ENCODE peak calls at places on chromosomes 6 and 20, in seven cellular contexts. One of them, this sample, is unnamed.

GRCh38 chr6:110039996-110040383 is 61.9 kb downstream of the GPR6 start:
- DNase-seq in hepatic stellate cell: peak; percentile 30
- DNase-seq in stimulated activated CD4-positive, alpha-beta T cell treated with anti-CD3 and anti-CD28 coated beads, Interleukin-2, amount 100 ng/mL, for 24 hours: peak; percentile 49
- DNase-seq in lung microvascular endothelial cell: peak; percentile 55
- DNase-seq in anterior cingulate cortex: no peak
- DNase-seq in fibroblast of the aortic adventitia: peak; percentile 36
- DNase-seq in activated T-cell treated with anti-CD3 and anti-CD28 coated beads for 48 hours: peak; percentile 22
- DNase-seq in this sample: peak; percentile 46

GRCh38 chr6:137927777-137928218 is 60.7 kb downstream of the TNFAIP3 start:
- DNase-seq in hepatic stellate cell: no peak
- DNase-seq in stimulated activated CD4-positive, alpha-beta T cell treated with anti-CD3 and anti-CD28 coated beads, Interleukin-2, amount 100 ng/mL, for 24 hours: peak; percentile 77
- DNase-seq in lung microvascular endothelial cell: peak; percentile 90
- DNase-seq in anterior cingulate cortex: no peak
- DNase-seq in fibroblast of the aortic adventitia: no peak
- DNase-seq in activated T-cell treated with anti-CD3 and anti-CD28 coated beads for 48 hours: peak; percentile 68
- DNase-seq in this sample: no peak

GRCh38 chr20:63118786-63119450 is 97.0 kb downstream of the YTHDF1 start:
- DNase-seq in hepatic stellate cell: no peak
- DNase-seq in stimulated activated CD4-positive, alpha-beta T cell treated with anti-CD3 and anti-CD28 coated beads, Interleukin-2, amount 100 ng/mL, for 24 hours: no peak
- DNase-seq in lung microvascular endothelial cell: no peak
- DNase-seq in anterior cingulate cortex: no peak
- DNase-seq in fibroblast of the aortic adventitia: no peak
- DNase-seq in activated T-cell treated with anti-CD3 and anti-CD28 coated beads for 48 hours: no peak
- DNase-seq in this sample: no peak

GRCh38 chr6:52909131-52909530 is 367 bp downstream of the GSTA3 start:
- DNase-seq in hepatic stellate cell: no peak
- DNase-seq in stimulated activated CD4-positive, alpha-beta T cell treated with anti-CD3 and anti-CD28 coated beads, Interleukin-2, amount 100 ng/mL, for 24 hours: no peak
- DNase-seq in lung microvascular endothelial cell: no peak
- DNase-seq in anterior cingulate cortex: no peak
- DNase-seq in fibroblast of the aortic adventitia: no peak
- DNase-seq in activated T-cell treated with anti-CD3 and anti-CD28 coated beads for 48 hours: no peak
- DNase-seq in this sample: no peak

GRCh38 chr6:134909701-134910595 is 40.0 kb downstream of the ALDH8A1 start:
- DNase-seq in hepatic stellate cell: no peak
- DNase-seq in stimulated activated CD4-positive, alpha-beta T cell treated with anti-CD3 and anti-CD28 coated beads, Interleukin-2, amount 100 ng/mL, for 24 hours: no peak
- DNase-seq in lung microvascular endothelial cell: no peak
- DNase-seq in anterior cingulate cortex: no peak
- DNase-seq in fibroblast of the aortic adventitia: peak; percentile 54
- DNase-seq in activated T-cell treated with anti-CD3 and anti-CD28 coated beads for 48 hours: no peak
- DNase-seq in this sample: no peak

GRCh38 chr6:99821164-99821563 is 172.9 kb downstream of the MCHR2 start:
- DNase-seq in hepatic stellate cell: no peak
- DNase-seq in stimulated activated CD4-positive, alpha-beta T cell treated with anti-CD3 and anti-CD28 coated beads, Interleukin-2, amount 100 ng/mL, for 24 hours: no peak
- DNase-seq in lung microvascular endothelial cell: peak; percentile 89
- DNase-seq in anterior cingulate cortex: no peak
- DNase-seq in fibroblast of the aortic adventitia: no peak
- DNase-seq in activated T-cell treated with anti-CD3 and anti-CD28 coated beads for 48 hours: no peak
- DNase-seq in this sample: no peak

GRCh38 chr6:43950731-43951062 is 176.6 kb downstream of the MRPL14 start:
- DNase-seq in hepatic stellate cell: no peak
- DNase-seq in stimulated activated CD4-positive, alpha-beta T cell treated with anti-CD3 and anti-CD28 coated beads, Interleukin-2, amount 100 ng/mL, for 24 hours: no peak
- DNase-seq in lung microvascular endothelial cell: no peak
- DNase-seq in anterior cingulate cortex: no peak
- DNase-seq in fibroblast of the aortic adventitia: no peak
- DNase-seq in activated T-cell treated with anti-CD3 and anti-CD28 coated beads for 48 hours: no peak
- DNase-seq in this sample: no peak

GRCh38 chr20:3471397-3472021 is 691 bp downstream of the ATRN start:
- DNase-seq in hepatic stellate cell: peak; percentile 21
- DNase-seq in stimulated activated CD4-positive, alpha-beta T cell treated with anti-CD3 and anti-CD28 coated beads, Interleukin-2, amount 100 ng/mL, for 24 hours: peak; percentile 24
- DNase-seq in lung microvascular endothelial cell: peak; percentile 6
- DNase-seq in anterior cingulate cortex: no peak
- DNase-seq in fibroblast of the aortic adventitia: no peak
- DNase-seq in activated T-cell treated with anti-CD3 and anti-CD28 coated beads for 48 hours: no peak
- DNase-seq in this sample: no peak

GRCh38 chr20:31560900-31561598 is 44.0 kb upstream of the ID1 start:
- DNase-seq in hepatic stellate cell: peak; percentile 87
- DNase-seq in stimulated activated CD4-positive, alpha-beta T cell treated with anti-CD3 and anti-CD28 coated beads, Interleukin-2, amount 100 ng/mL, for 24 hours: no peak
- DNase-seq in lung microvascular endothelial cell: peak; percentile 91
- DNase-seq in anterior cingulate cortex: no peak
- DNase-seq in fibroblast of the aortic adventitia: peak; percentile 97
- DNase-seq in activated T-cell treated with anti-CD3 and anti-CD28 coated beads for 48 hours: no peak
- DNase-seq in this sample: no peak

GRCh38 chr6:15522026-15522425 is 140.8 kb downstream of the DTNBP1 start:
- DNase-seq in hepatic stellate cell: no peak
- DNase-seq in stimulated activated CD4-positive, alpha-beta T cell treated with anti-CD3 and anti-CD28 coated beads, Interleukin-2, amount 100 ng/mL, for 24 hours: no peak
- DNase-seq in lung microvascular endothelial cell: no peak
- DNase-seq in anterior cingulate cortex: no peak
- DNase-seq in fibroblast of the aortic adventitia: no peak
- DNase-seq in activated T-cell treated with anti-CD3 and anti-CD28 coated beads for 48 hours: no peak
- DNase-seq in this sample: no peak

GRCh38 chr6:32169211-32169610 is 4.8 kb downstream of the EGFL8 start:
- DNase-seq in hepatic stellate cell: no peak
- DNase-seq in stimulated activated CD4-positive, alpha-beta T cell treated with anti-CD3 and anti-CD28 coated beads, Interleukin-2, amount 100 ng/mL, for 24 hours: no peak
- DNase-seq in lung microvascular endothelial cell: no peak
- DNase-seq in anterior cingulate cortex: no peak
- DNase-seq in fibroblast of the aortic adventitia: no peak
- DNase-seq in activated T-cell treated with anti-CD3 and anti-CD28 coated beads for 48 hours: no peak
- DNase-seq in this sample: no peak

GRCh38 chr6:38131527-38131965 is 312.0 kb downstream of the ZFAND3 start:
- DNase-seq in hepatic stellate cell: peak; percentile 86
- DNase-seq in stimulated activated CD4-positive, alpha-beta T cell treated with anti-CD3 and anti-CD28 coated beads, Interleukin-2, amount 100 ng/mL, for 24 hours: no peak
- DNase-seq in lung microvascular endothelial cell: no peak
- DNase-seq in anterior cingulate cortex: no peak
- DNase-seq in fibroblast of the aortic adventitia: peak; percentile 98
- DNase-seq in activated T-cell treated with anti-CD3 and anti-CD28 coated beads for 48 hours: peak; percentile 7
- DNase-seq in this sample: no peak

GRCh38 chr6:79167931-79168694 is 66.4 kb downstream of the HMGN3 start:
- DNase-seq in hepatic stellate cell: no peak
- DNase-seq in stimulated activated CD4-positive, alpha-beta T cell treated with anti-CD3 and anti-CD28 coated beads, Interleukin-2, amount 100 ng/mL, for 24 hours: no peak
- DNase-seq in lung microvascular endothelial cell: peak; percentile 23
- DNase-seq in anterior cingulate cortex: no peak
- DNase-seq in fibroblast of the aortic adventitia: peak; percentile 22
- DNase-seq in activated T-cell treated with anti-CD3 and anti-CD28 coated beads for 48 hours: no peak
- DNase-seq in this sample: no peak

GRCh38 chr6:135195045-135195444 is 13.9 kb downstream of the MYB start:
- DNase-seq in hepatic stellate cell: no peak
- DNase-seq in stimulated activated CD4-positive, alpha-beta T cell treated with anti-CD3 and anti-CD28 coated beads, Interleukin-2, amount 100 ng/mL, for 24 hours: no peak
- DNase-seq in lung microvascular endothelial cell: no peak
- DNase-seq in anterior cingulate cortex: no peak
- DNase-seq in fibroblast of the aortic adventitia: no peak
- DNase-seq in activated T-cell treated with anti-CD3 and anti-CD28 coated beads for 48 hours: no peak
- DNase-seq in this sample: no peak

GRCh38 chr20:62122659-62123449 is 579 bp downstream of the LSM14B start:
- DNase-seq in hepatic stellate cell: peak; percentile 50
- DNase-seq in stimulated activated CD4-positive, alpha-beta T cell treated with anti-CD3 and anti-CD28 coated beads, Interleukin-2, amount 100 ng/mL, for 24 hours: peak; percentile 36
- DNase-seq in lung microvascular endothelial cell: peak; percentile 36
- DNase-seq in anterior cingulate cortex: no peak
- DNase-seq in fibroblast of the aortic adventitia: peak; percentile 28
- DNase-seq in activated T-cell treated with anti-CD3 and anti-CD28 coated beads for 48 hours: peak; percentile 41
- DNase-seq in this sample: no peak

GRCh38 chr6:29941006-29941405 is 1.3 kb upstream of the HLA-A start:
- DNase-seq in hepatic stellate cell: no peak
- DNase-seq in stimulated activated CD4-positive, alpha-beta T cell treated with anti-CD3 and anti-CD28 coated beads, Interleukin-2, amount 100 ng/mL, for 24 hours: no peak
- DNase-seq in lung microvascular endothelial cell: no peak
- DNase-seq in anterior cingulate cortex: no peak
- DNase-seq in fibroblast of the aortic adventitia: no peak
- DNase-seq in activated T-cell treated with anti-CD3 and anti-CD28 coated beads for 48 hours: no peak
- DNase-seq in this sample: no peak

GRCh38 chr6:54621285-54621684 is 225.3 kb upstream of the FAM83B start:
- DNase-seq in hepatic stellate cell: no peak
- DNase-seq in stimulated activated CD4-positive, alpha-beta T cell treated with anti-CD3 and anti-CD28 coated beads, Interleukin-2, amount 100 ng/mL, for 24 hours: no peak
- DNase-seq in lung microvascular endothelial cell: peak; percentile 24
- DNase-seq in anterior cingulate cortex: no peak
- DNase-seq in fibroblast of the aortic adventitia: peak; percentile 26
- DNase-seq in activated T-cell treated with anti-CD3 and anti-CD28 coated beads for 48 hours: no peak
- DNase-seq in this sample: peak; percentile 4

GRCh38 chr20:59403261-59403961 is 103.0 kb downstream of the EDN3 start:
- DNase-seq in hepatic stellate cell: peak; percentile 53
- DNase-seq in stimulated activated CD4-positive, alpha-beta T cell treated with anti-CD3 and anti-CD28 coated beads, Interleukin-2, amount 100 ng/mL, for 24 hours: peak; percentile 84
- DNase-seq in lung microvascular endothelial cell: peak; percentile 51
- DNase-seq in anterior cingulate cortex: peak; percentile 52
- DNase-seq in fibroblast of the aortic adventitia: no peak
- DNase-seq in activated T-cell treated with anti-CD3 and anti-CD28 coated beads for 48 hours: peak; percentile 74
- DNase-seq in this sample: no peak

GRCh38 chr6:136921936-136922679 is at the start of gene SLC35D3:
- DNase-seq in hepatic stellate cell: peak; percentile 49
- DNase-seq in stimulated activated CD4-positive, alpha-beta T cell treated with anti-CD3 and anti-CD28 coated beads, Interleukin-2, amount 100 ng/mL, for 24 hours: no peak
- DNase-seq in lung microvascular endothelial cell: peak; percentile 27
- DNase-seq in anterior cingulate cortex: no peak
- DNase-seq in fibroblast of the aortic adventitia: no peak
- DNase-seq in activated T-cell treated with anti-CD3 and anti-CD28 coated beads for 48 hours: no peak
- DNase-seq in this sample: peak; percentile 57

GRCh38 chr6:14596410-14596809 is 478.8 kb downstream of the CD83 start:
- DNase-seq in hepatic stellate cell: no peak
- DNase-seq in stimulated activated CD4-positive, alpha-beta T cell treated with anti-CD3 and anti-CD28 coated beads, Interleukin-2, amount 100 ng/mL, for 24 hours: no peak
- DNase-seq in lung microvascular endothelial cell: no peak
- DNase-seq in anterior cingulate cortex: no peak
- DNase-seq in fibroblast of the aortic adventitia: peak; percentile 19
- DNase-seq in activated T-cell treated with anti-CD3 and anti-CD28 coated beads for 48 hours: no peak
- DNase-seq in this sample: no peak

GRCh38 chr6:92352130-92352529 is 1067.2 kb downstream of the EPHA7 start:
- DNase-seq in hepatic stellate cell: no peak
- DNase-seq in stimulated activated CD4-positive, alpha-beta T cell treated with anti-CD3 and anti-CD28 coated beads, Interleukin-2, amount 100 ng/mL, for 24 hours: no peak
- DNase-seq in lung microvascular endothelial cell: no peak
- DNase-seq in anterior cingulate cortex: no peak
- DNase-seq in fibroblast of the aortic adventitia: no peak
- DNase-seq in activated T-cell treated with anti-CD3 and anti-CD28 coated beads for 48 hours: no peak
- DNase-seq in this sample: no peak

GRCh38 chr6:155396605-155397004 is 59.0 kb downstream of the NOX3 start:
- DNase-seq in hepatic stellate cell: no peak
- DNase-seq in stimulated activated CD4-positive, alpha-beta T cell treated with anti-CD3 and anti-CD28 coated beads, Interleukin-2, amount 100 ng/mL, for 24 hours: no peak
- DNase-seq in lung microvascular endothelial cell: no peak
- DNase-seq in anterior cingulate cortex: no peak
- DNase-seq in fibroblast of the aortic adventitia: no peak
- DNase-seq in activated T-cell treated with anti-CD3 and anti-CD28 coated beads for 48 hours: no peak
- DNase-seq in this sample: no peak

GRCh38 chr6:14542670-14543366 is 425.2 kb downstream of the CD83 start:
- DNase-seq in hepatic stellate cell: peak; percentile 20
- DNase-seq in stimulated activated CD4-positive, alpha-beta T cell treated with anti-CD3 and anti-CD28 coated beads, Interleukin-2, amount 100 ng/mL, for 24 hours: peak; percentile 72
- DNase-seq in lung microvascular endothelial cell: no peak
- DNase-seq in anterior cingulate cortex: no peak
- DNase-seq in fibroblast of the aortic adventitia: peak; percentile 78
- DNase-seq in activated T-cell treated with anti-CD3 and anti-CD28 coated beads for 48 hours: peak; percentile 72
- DNase-seq in this sample: no peak

GRCh38 chr20:41365785-41366545 is 653 bp downstream of the EMILIN3 start:
- DNase-seq in hepatic stellate cell: no peak
- DNase-seq in stimulated activated CD4-positive, alpha-beta T cell treated with anti-CD3 and anti-CD28 coated beads, Interleukin-2, amount 100 ng/mL, for 24 hours: no peak
- DNase-seq in lung microvascular endothelial cell: peak; percentile 29
- DNase-seq in anterior cingulate cortex: no peak
- DNase-seq in fibroblast of the aortic adventitia: no peak
- DNase-seq in activated T-cell treated with anti-CD3 and anti-CD28 coated beads for 48 hours: no peak
- DNase-seq in this sample: no peak

GRCh38 chr20:47765715-47766594 is 19.3 kb downstream of the SULF2 start:
- DNase-seq in hepatic stellate cell: no peak
- DNase-seq in stimulated activated CD4-positive, alpha-beta T cell treated with anti-CD3 and anti-CD28 coated beads, Interleukin-2, amount 100 ng/mL, for 24 hours: no peak
- DNase-seq in lung microvascular endothelial cell: no peak
- DNase-seq in anterior cingulate cortex: no peak
- DNase-seq in fibroblast of the aortic adventitia: no peak
- DNase-seq in activated T-cell treated with anti-CD3 and anti-CD28 coated beads for 48 hours: no peak
- DNase-seq in this sample: no peak

GRCh38 chr6:148509789-148510581 is 167.3 kb downstream of the SASH1 start:
- DNase-seq in hepatic stellate cell: peak; percentile 77
- DNase-seq in stimulated activated CD4-positive, alpha-beta T cell treated with anti-CD3 and anti-CD28 coated beads, Interleukin-2, amount 100 ng/mL, for 24 hours: no peak
- DNase-seq in lung microvascular endothelial cell: peak; percentile 90
- DNase-seq in anterior cingulate cortex: no peak
- DNase-seq in fibroblast of the aortic adventitia: peak; percentile 98
- DNase-seq in activated T-cell treated with anti-CD3 and anti-CD28 coated beads for 48 hours: no peak
- DNase-seq in this sample: peak; percentile 35

GRCh38 chr6:111210074-111210729 is 122.9 kb downstream of the SLC16A10 start:
- DNase-seq in hepatic stellate cell: peak; percentile 48
- DNase-seq in stimulated activated CD4-positive, alpha-beta T cell treated with anti-CD3 and anti-CD28 coated beads, Interleukin-2, amount 100 ng/mL, for 24 hours: peak; percentile 21
- DNase-seq in lung microvascular endothelial cell: peak; percentile 69
- DNase-seq in anterior cingulate cortex: no peak
- DNase-seq in fibroblast of the aortic adventitia: peak; percentile 76
- DNase-seq in activated T-cell treated with anti-CD3 and anti-CD28 coated beads for 48 hours: no peak
- DNase-seq in this sample: peak; percentile 64

GRCh38 chr6:107740496-107741190 is 83.5 kb downstream of the SCML4 start:
- DNase-seq in hepatic stellate cell: no peak
- DNase-seq in stimulated activated CD4-positive, alpha-beta T cell treated with anti-CD3 and anti-CD28 coated beads, Interleukin-2, amount 100 ng/mL, for 24 hours: peak; percentile 46
- DNase-seq in lung microvascular endothelial cell: no peak
- DNase-seq in anterior cingulate cortex: no peak
- DNase-seq in fibroblast of the aortic adventitia: peak; percentile 4
- DNase-seq in activated T-cell treated with anti-CD3 and anti-CD28 coated beads for 48 hours: no peak
- DNase-seq in this sample: no peak

GRCh38 chr20:45890077-45890996 is 671 bp downstream of the NEURL2 start:
- DNase-seq in hepatic stellate cell: peak; percentile 91
- DNase-seq in stimulated activated CD4-positive, alpha-beta T cell treated with anti-CD3 and anti-CD28 coated beads, Interleukin-2, amount 100 ng/mL, for 24 hours: peak; percentile 51
- DNase-seq in lung microvascular endothelial cell: peak; percentile 94
- DNase-seq in anterior cingulate cortex: peak; percentile 26
- DNase-seq in fibroblast of the aortic adventitia: peak; percentile 78
- DNase-seq in activated T-cell treated with anti-CD3 and anti-CD28 coated beads for 48 hours: peak; percentile 49
- DNase-seq in this sample: peak; percentile 90

GRCh38 chr6:38349795-38350194 is 289.9 kb downstream of the BTBD9 start:
- DNase-seq in hepatic stellate cell: peak; percentile 76
- DNase-seq in stimulated activated CD4-positive, alpha-beta T cell treated with anti-CD3 and anti-CD28 coated beads, Interleukin-2, amount 100 ng/mL, for 24 hours: no peak
- DNase-seq in lung microvascular endothelial cell: no peak
- DNase-seq in anterior cingulate cortex: no peak
- DNase-seq in fibroblast of the aortic adventitia: peak; percentile 68
- DNase-seq in activated T-cell treated with anti-CD3 and anti-CD28 coated beads for 48 hours: no peak
- DNase-seq in this sample: no peak

GRCh38 chr6:35048031-35048613 is 93.0 kb downstream of the TCP11 start:
- DNase-seq in hepatic stellate cell: no peak
- DNase-seq in stimulated activated CD4-positive, alpha-beta T cell treated with anti-CD3 and anti-CD28 coated beads, Interleukin-2, amount 100 ng/mL, for 24 hours: no peak
- DNase-seq in lung microvascular endothelial cell: no peak
- DNase-seq in anterior cingulate cortex: peak; percentile 43
- DNase-seq in fibroblast of the aortic adventitia: no peak
- DNase-seq in activated T-cell treated with anti-CD3 and anti-CD28 coated beads for 48 hours: no peak
- DNase-seq in this sample: peak; percentile 20

GRCh38 chr6:43823879-43824740 is 54.1 kb downstream of the VEGFA start:
- DNase-seq in hepatic stellate cell: no peak
- DNase-seq in stimulated activated CD4-positive, alpha-beta T cell treated with anti-CD3 and anti-CD28 coated beads, Interleukin-2, amount 100 ng/mL, for 24 hours: no peak
- DNase-seq in lung microvascular endothelial cell: no peak
- DNase-seq in anterior cingulate cortex: no peak
- DNase-seq in fibroblast of the aortic adventitia: no peak
- DNase-seq in activated T-cell treated with anti-CD3 and anti-CD28 coated beads for 48 hours: no peak
- DNase-seq in this sample: no peak

GRCh38 chr6:139027620-139028182 is 844 bp upstream of the ABRACL start:
- DNase-seq in hepatic stellate cell: no peak
- DNase-seq in stimulated activated CD4-positive, alpha-beta T cell treated with anti-CD3 and anti-CD28 coated beads, Interleukin-2, amount 100 ng/mL, for 24 hours: peak; percentile 65
- DNase-seq in lung microvascular endothelial cell: peak; percentile 74
- DNase-seq in anterior cingulate cortex: no peak
- DNase-seq in fibroblast of the aortic adventitia: peak; percentile 27
- DNase-seq in activated T-cell treated with anti-CD3 and anti-CD28 coated beads for 48 hours: peak; percentile 25
- DNase-seq in this sample: peak; percentile 51

GRCh38 chr6:20746024-20746423 is 211.8 kb downstream of the CDKAL1 start:
- DNase-seq in hepatic stellate cell: no peak
- DNase-seq in stimulated activated CD4-positive, alpha-beta T cell treated with anti-CD3 and anti-CD28 coated beads, Interleukin-2, amount 100 ng/mL, for 24 hours: no peak
- DNase-seq in lung microvascular endothelial cell: no peak
- DNase-seq in anterior cingulate cortex: no peak
- DNase-seq in fibroblast of the aortic adventitia: no peak
- DNase-seq in activated T-cell treated with anti-CD3 and anti-CD28 coated beads for 48 hours: no peak
- DNase-seq in this sample: no peak

GRCh38 chr6:48747040-48747439 is 636.0 kb upstream of the PTCHD4 start:
- DNase-seq in hepatic stellate cell: no peak
- DNase-seq in stimulated activated CD4-positive, alpha-beta T cell treated with anti-CD3 and anti-CD28 coated beads, Interleukin-2, amount 100 ng/mL, for 24 hours: no peak
- DNase-seq in lung microvascular endothelial cell: no peak
- DNase-seq in anterior cingulate cortex: no peak
- DNase-seq in fibroblast of the aortic adventitia: peak; percentile 11
- DNase-seq in activated T-cell treated with anti-CD3 and anti-CD28 coated beads for 48 hours: no peak
- DNase-seq in this sample: no peak